ENCODE peak calls at places on chromosomes 12 and 14, in six cellular contexts. J is NCI-H446 treated with DMSO at 0.1 percent for 48 hours, V is lung, K is smooth muscle cell of the brain vasculature, R is glutamatergic neuron, Z is T-helper 9 cell. Q is an unnamed sample.

GRCh38 chr12:2354151-2354991 is 301.6 kb downstream of the CACNA1C start:
- DNase-seq in V (no peak), J (no peak), Z (no peak), K (no peak), R (no peak), Q (peak)

GRCh38 chr12:75705749-75706719 is 194.6 kb upstream of the KRR1 start:
- DNase-seq in V (peak), J (no peak), R (no peak), K (peak), Z (no peak), Q (no peak)

GRCh38 chr12:50297996-50298395 is 14.7 kb upstream of the LIMA1 start:
- DNase-seq in K (no peak), V (no peak), Z (no peak), R (no peak), J (no peak), Q (no peak)

GRCh38 chr12:79023784-79024183 is 159.2 kb downstream of the SYT1 start:
- DNase-seq in R (no peak), K (no peak), V (no peak), J (no peak), Z (no peak), Q (no peak)

GRCh38 chr12:16076553-16076952 is 165.4 kb downstream of the DERA start:
- DNase-seq in K (no peak), V (no peak), J (peak), Z (no peak), R (no peak), Q (peak)

GRCh38 chr12:18320036-18320617 is 58.8 kb downstream of the PIK3C2G start:
- DNase-seq in Z (no peak), J (peak), R (no peak), V (no peak), K (peak), Q (peak)

GRCh38 chr12:70692681-70693288 is 55.6 kb upstream of the PTPRB start:
- DNase-seq in R (no peak), Z (no peak), V (no peak), K (peak), J (no peak), Q (no peak)

GRCh38 chr14:105028251-105028927 is 7.5 kb upstream of the CDCA4 start:
- DNase-seq in R (no peak), Z (no peak), J (no peak), K (no peak), V (no peak), Q (no peak)

GRCh38 chr14:53338192-53338591 is 185.1 kb upstream of the DDHD1 start:
- DNase-seq in J (no peak), R (no peak), Z (no peak), V (no peak), K (no peak), Q (no peak)

GRCh38 chr12:73221398-73221797 is 949.2 kb downstream of the TRHDE start:
- DNase-seq in J (no peak), Z (no peak), R (no peak), K (no peak), V (no peak), Q (no peak)

GRCh38 chr14:77316872-77317271 is 3.8 kb downstream of the POMT2 start:
- DNase-seq in R (no peak), V (no peak), Z (no peak), J (no peak), K (no peak), Q (no peak)

Q was measured in GM12865.